ENCODE peak calls at places on chromosome 9, in eight cellular contexts. N is stimulated activated CD4-positive, alpha-beta T cell treated with anti-CD3 and anti-CD28 coated beads, TNF-alpha, amount 100 ng/mL, for 4 hours; S is right lobe of liver; G is T-helper 9 cell; H is aorta; Q is MM.1S; B is activated CD4-positive, CD25-positive, alpha-beta regulatory T cell; A is ovary. U is an unnamed sample.

GRCh38 chr9:26786571-26786970 is 106.0 kb downstream of the CAAP1 start:
- DNase-seq in N (no peak), A (no peak), G (no peak), H (no peak), Q (no peak), S (no peak), B (no peak), U (no peak)

GRCh38 chr9:80492221-80492620 is 920.5 kb downstream of the TLE4 start:
- DNase-seq in H (no peak), B (no peak), Q (no peak), G (no peak), A (peak; percentile 8), S (no peak), N (no peak), U (no peak)

GRCh38 chr9:69207503-69207902 is 33.4 kb downstream of the TJP2 start:
- DNase-seq in H (no peak), A (no peak), B (no peak), Q (no peak), N (no peak), G (no peak), S (no peak), U (no peak)

GRCh38 chr9:113934826-113935676 is 58.9 kb downstream of the ZNF618 start:
- DNase-seq in A (no peak), N (no peak), G (no peak), B (no peak), H (no peak), Q (no peak), S (no peak), U (no peak)

GRCh38 chr9:8600914-8601680 is 801.5 kb upstream of the DMAC1 start:
- DNase-seq in N (no peak), Q (no peak), S (no peak), G (no peak), A (no peak), H (no peak), B (no peak), U (no peak)

GRCh38 chr9:77011973-77012817 is 7.3 kb upstream of the FOXB2 start:
- DNase-seq in A (peak; percentile 49), G (peak; percentile 48), Q (peak; percentile 26), H (peak; percentile 67), S (no peak), B (peak; percentile 34), N (peak; percentile 20), U (no peak)

GRCh38 chr9:105359899-105360298 is 87.9 kb upstream of the FSD1L start:
- DNase-seq in Q (no peak), B (no peak), A (no peak), S (no peak), H (no peak), N (no peak), G (no peak), U (no peak)

GRCh38 chr9:81999806-82000205 is 11.2 kb downstream of the SPATA31D1 start:
- DNase-seq in S (no peak), N (no peak), G (no peak), B (no peak), H (no peak), A (no peak), Q (no peak), U (no peak)

GRCh38 chr9:87944687-87945086 is 26.9 kb downstream of the SPATA31C1 start:
- DNase-seq in G (no peak), B (no peak), N (no peak), A (no peak), H (no peak), Q (no peak), S (no peak), U (no peak)

GRCh38 chr9:110744753-110745522 is 76.3 kb downstream of the MUSK start:
- DNase-seq in G (no peak), B (no peak), A (peak; percentile 27), H (no peak), Q (no peak), N (no peak), S (no peak), U (no peak)

GRCh38 chr9:82763631-82764030 is 299.3 kb downstream of the RASEF start:
- DNase-seq in N (no peak), A (no peak), H (no peak), B (no peak), G (no peak), S (no peak), Q (no peak), U (no peak)

GRCh38 chr9:137295313-137296213 is 6.5 kb downstream of the NRARP start:
- DNase-seq in B (no peak), N (peak; percentile 17), A (no peak), S (no peak), Q (no peak), H (no peak), G (peak; percentile 36), U (peak; percentile 33)

GRCh38 chr9:114506082-114506390 is 763 bp upstream of the WHRN start:
- DNase-seq in H (no peak), S (no peak), B (no peak), N (no peak), A (no peak), G (no peak), Q (no peak), U (no peak)

GRCh38 chr9:133612816-133613215 is 3.6 kb upstream of the FAM163B start:
- DNase-seq in Q (no peak), G (no peak), H (no peak), N (no peak), B (no peak), A (no peak), S (no peak), U (no peak)

GRCh38 chr9:85024374-85024773 is 354.8 kb downstream of the NTRK2 start:
- DNase-seq in B (no peak), G (no peak), S (no peak), Q (no peak), H (no peak), N (no peak), A (no peak), U (no peak)

GRCh38 chr9:84304166-84304565 is 36.4 kb downstream of the SLC28A3 start:
- DNase-seq in A (no peak), Q (no peak), H (no peak), S (no peak), G (no peak), N (no peak), B (no peak), U (no peak)

GRCh38 chr9:79477955-79478751 is 93.6 kb upstream of the TLE4 start:
- DNase-seq in G (no peak), Q (no peak), N (no peak), A (no peak), B (no peak), H (no peak), S (no peak), U (no peak)

GRCh38 chr9:83060557-83060956 is 2.4 kb downstream of the RASEF start:
- DNase-seq in H (no peak), N (no peak), A (no peak), B (no peak), G (no peak), S (no peak), Q (no peak), U (peak; percentile 87)

GRCh38 chr9:15735083-15735974 is 182.5 kb downstream of the CCDC171 start:
- DNase-seq in A (no peak), B (no peak), G (no peak), H (no peak), Q (no peak), S (no peak), N (no peak), U (no peak)

U was measured in NCI-H774.